ENCODE peak calls at places on chromosomes 3 and 15, in seven cellular contexts. W is aorta; V is activated naive CD8-positive, alpha-beta T cell treated with anti-CD3 and anti-CD28 coated beads for 36 hours; C is GM20000; E is cardiac muscle cell; K is tibial artery; Q is GM18507. X is an unnamed sample.

GRCh38 chr15:89818287-89818686 is 3.6 kb upstream of the ANPEP start:
- DNase-seq in Q (no peak), C (no peak), E (no peak), V (no peak), W (no peak), K (no peak), X (no peak)

GRCh38 chr15:56906766-56907165 is 11.7 kb upstream of the TCF12 start:
- DNase-seq in K (no peak), V (no peak), Q (no peak), C (no peak), W (no peak), E (no peak), X (no peak)

GRCh38 chr15:78804391-78804792 is 6.9 kb downstream of the ADAMTS7 start:
- DNase-seq in E (no peak), W (peak), K (no peak), V (no peak), Q (no peak), C (no peak), X (no peak)

GRCh38 chr3:150253622-150254021 is 154.5 kb upstream of the TSC22D2 start:
- DNase-seq in W (no peak), Q (no peak), C (no peak), E (no peak), K (no peak), V (no peak), X (no peak)

GRCh38 chr15:100918690-100919480 is at the start of gene LRRK1:
- DNase-seq in W (peak), C (peak), V (peak), E (peak), K (no peak), Q (no peak), X (peak)

GRCh38 chr3:35727179-35727578 is 87.9 kb downstream of the ARPP21 start:
- DNase-seq in C (no peak), W (no peak), E (no peak), V (no peak), K (no peak), Q (no peak), X (no peak)

GRCh38 chr3:120855665-120856437 is 52.2 kb upstream of the STXBP5L start:
- DNase-seq in K (peak), Q (no peak), W (peak), V (no peak), C (no peak), E (peak), X (no peak)

GRCh38 chr3:116473602-116474001 is 28.3 kb upstream of the LSAMP start:
- DNase-seq in C (no peak), E (no peak), Q (no peak), K (no peak), V (no peak), W (no peak), X (no peak)

GRCh38 chr3:170703121-170703588 is 117.3 kb upstream of the SLC7A14 start:
- DNase-seq in E (peak), C (no peak), K (no peak), Q (no peak), W (no peak), V (no peak), X (no peak)

GRCh38 chr3:30180305-30181275 is 425.8 kb upstream of the TGFBR2 start:
- DNase-seq in E (peak), V (no peak), Q (no peak), C (no peak), W (no peak), K (no peak), X (no peak)

GRCh38 chr3:105846809-105847208 is 22.0 kb downstream of the CBLB start:
- DNase-seq in C (no peak), Q (no peak), K (no peak), V (no peak), E (no peak), W (no peak), X (no peak)

GRCh38 chr15:101710806-101711205 is 13.5 kb downstream of the TARS3 start:
- DNase-seq in V (no peak), W (no peak), K (no peak), Q (no peak), C (no peak), E (peak), X (no peak)

GRCh38 chr3:192819001-192819569 is 91.7 kb upstream of the FGF12 start:
- DNase-seq in K (no peak), Q (no peak), W (peak), V (peak), E (peak), C (peak), X (no peak)

GRCh38 chr3:195893916-195894315 is 14.4 kb downstream of the TNK2 start:
- DNase-seq in K (no peak), Q (no peak), W (no peak), C (no peak), E (no peak), V (no peak), X (no peak)

GRCh38 chr15:58541410-58542087 is 109.8 kb downstream of the LIPC start:
- DNase-seq in K (no peak), W (no peak), E (no peak), Q (no peak), C (no peak), V (no peak), X (no peak)

GRCh38 chr15:51735211-51735610 is 2.2 kb downstream of the LYSMD2 start:
- DNase-seq in Q (no peak), K (no peak), V (peak), E (no peak), C (no peak), W (no peak), X (no peak)